ENCODE peak calls at places on chromosomes 12 and 14, in six cellular contexts. One of them, this sample, is unnamed. For H3K9me2, the result is how much of the 10 kb centered on the place peaks cover.

GRCh38 chr12:4031703-4032291 is 158.6 kb upstream of the PARP11 start:
- DNase-seq in SK-N-SH: no peak
- DNase-seq in PC-3: peak
- DNase-seq in HCT116: no peak
- DNase-seq in GM23248: peak
- DNase-seq in GM23338: no peak
- DNase-seq in this sample: no peak

GRCh38 chr12:389138-390096 is at the start of gene KDM5A:
- DNase-seq in SK-N-SH: peak
- DNase-seq in PC-3: peak
- DNase-seq in HCT116: peak
- DNase-seq in GM23248: peak
- DNase-seq in GM23338: peak
- DNase-seq in this sample: peak

GRCh38 chr12:64680235-64680634 is 69.9 kb downstream of the RASSF3 start:
- DNase-seq in SK-N-SH: no peak
- DNase-seq in PC-3: peak
- DNase-seq in HCT116: no peak
- DNase-seq in GM23248: no peak
- DNase-seq in GM23338: no peak
- DNase-seq in this sample: no peak

GRCh38 chr14:96065661-96066459 is 26.7 kb downstream of the C14orf132 start:
- DNase-seq in SK-N-SH: peak
- DNase-seq in PC-3: no peak
- DNase-seq in HCT116: no peak
- DNase-seq in GM23248: no peak
- DNase-seq in GM23338: peak
- DNase-seq in this sample: no peak

GRCh38 chr12:68119724-68120211 is 39.8 kb downstream of the IFNG start:
- DNase-seq in SK-N-SH: no peak
- DNase-seq in PC-3: peak
- DNase-seq in HCT116: no peak
- DNase-seq in GM23248: no peak
- DNase-seq in GM23338: no peak
- DNase-seq in this sample: no peak

GRCh38 chr12:84955298-84955697 is 42.7 kb upstream of the SLC6A15 start:
- DNase-seq in SK-N-SH: no peak
- DNase-seq in PC-3: no peak
- DNase-seq in HCT116: no peak
- DNase-seq in GM23248: peak
- DNase-seq in GM23338: no peak
- DNase-seq in this sample: no peak

GRCh38 chr12:112824701-112825100 is 33.2 kb downstream of the RPH3A start:
- DNase-seq in SK-N-SH: no peak
- DNase-seq in PC-3: no peak
- DNase-seq in HCT116: no peak
- DNase-seq in GM23248: no peak
- DNase-seq in GM23338: no peak
- DNase-seq in this sample: no peak

GRCh38 chr12:123132951-123133619 is 17.8 kb downstream of the PITPNM2 start:
- DNase-seq in SK-N-SH: no peak
- DNase-seq in PC-3: no peak
- DNase-seq in HCT116: no peak
- DNase-seq in GM23248: no peak
- DNase-seq in GM23338: no peak
- DNase-seq in this sample: no peak

GRCh38 chr12:107451246-107451645 is 234.4 kb upstream of the PWP1 start:
- DNase-seq in SK-N-SH: no peak
- DNase-seq in PC-3: no peak
- DNase-seq in HCT116: no peak
- DNase-seq in GM23248: no peak
- DNase-seq in GM23338: no peak
- DNase-seq in this sample: no peak

GRCh38 chr14:55938249-55938791 is 179.9 kb upstream of the PELI2 start:
- DNase-seq in SK-N-SH: no peak
- DNase-seq in PC-3: peak
- DNase-seq in HCT116: no peak
- DNase-seq in GM23248: peak
- DNase-seq in GM23338: no peak
- DNase-seq in this sample: no peak

GRCh38 chr12:132129007-132129406 is 15.1 kb downstream of the DDX51 start:
- DNase-seq in SK-N-SH: no peak
- DNase-seq in PC-3: no peak
- DNase-seq in HCT116: no peak
- DNase-seq in GM23248: no peak
- DNase-seq in GM23338: no peak
- DNase-seq in this sample: no peak

GRCh38 chr12:71694099-71694820 is 8.4 kb downstream of the TMEM19 start:
- DNase-seq in SK-N-SH: no peak
- DNase-seq in PC-3: no peak
- DNase-seq in HCT116: no peak
- DNase-seq in GM23248: peak
- DNase-seq in GM23338: no peak
- DNase-seq in this sample: peak

GRCh38 chr12:129772463-129773169 is 131.2 kb downstream of the TMEM132D start:
- DNase-seq in SK-N-SH: no peak
- DNase-seq in PC-3: no peak
- DNase-seq in HCT116: no peak
- DNase-seq in GM23248: no peak
- DNase-seq in GM23338: peak
- DNase-seq in this sample: no peak

GRCh38 chr12:104201238-104202001 is 14.2 kb upstream of the TXNRD1 start:
- DNase-seq in SK-N-SH: peak
- DNase-seq in PC-3: peak
- DNase-seq in HCT116: peak
- DNase-seq in GM23248: peak
- DNase-seq in GM23338: peak
- DNase-seq in this sample: peak

GRCh38 chr12:51395283-51396230 is 4.4 kb upstream of the GALNT6 start:
- DNase-seq in SK-N-SH: peak
- DNase-seq in PC-3: no peak
- DNase-seq in HCT116: no peak
- DNase-seq in GM23248: no peak
- DNase-seq in GM23338: no peak
- DNase-seq in this sample: no peak

GRCh38 chr12:28415755-28416154 is 225.5 kb downstream of the CCDC91 start:
- DNase-seq in SK-N-SH: no peak
- DNase-seq in PC-3: peak
- DNase-seq in HCT116: no peak
- DNase-seq in GM23248: peak
- DNase-seq in GM23338: peak
- DNase-seq in this sample: no peak

GRCh38 chr12:51421266-51421884 is 3.3 kb upstream of the SLC4A8 start:
- DNase-seq in SK-N-SH: peak
- DNase-seq in PC-3: peak
- DNase-seq in HCT116: peak
- DNase-seq in GM23248: peak
- DNase-seq in GM23338: peak
- DNase-seq in this sample: peak

DNA sequence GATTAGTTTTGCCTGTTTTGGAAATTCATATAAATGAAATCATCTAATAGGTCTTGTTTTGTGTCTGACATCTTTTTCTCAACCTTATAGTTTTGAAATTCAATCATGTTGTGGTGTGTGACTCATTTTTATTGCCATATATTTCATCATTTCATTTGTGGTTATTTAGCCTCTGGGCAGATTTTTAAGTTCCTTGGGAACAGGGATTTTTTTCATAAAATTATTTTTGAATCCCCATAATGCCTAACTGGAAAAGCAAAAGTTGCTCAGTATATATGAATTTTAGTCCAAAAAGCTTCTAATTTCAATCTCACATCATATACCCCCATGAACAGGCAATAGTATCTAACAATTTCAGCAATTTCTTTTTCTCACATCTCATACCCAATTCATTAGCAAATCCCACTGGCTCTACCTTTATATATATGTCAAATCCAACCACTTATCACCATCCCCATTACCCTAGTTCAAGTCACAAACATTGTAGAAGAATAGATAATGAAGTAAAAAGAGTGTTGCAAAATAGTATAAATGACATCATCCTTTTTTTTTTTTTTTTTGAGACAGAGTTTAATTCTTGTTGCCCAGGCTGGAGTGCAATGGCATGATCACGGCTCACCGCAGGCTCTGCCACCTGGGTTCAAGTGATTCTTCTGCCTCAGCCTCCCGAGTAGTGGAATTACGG is 2.6 kb upstream of the OR6J1 start:
- DNase-seq in SK-N-SH: no peak
- DNase-seq in PC-3: peak
- DNase-seq in HCT116: no peak
- DNase-seq in GM23248: peak
- DNase-seq in GM23338: no peak
- DNase-seq in this sample: no peak
- H3K9me2 ChIP-seq in SK-N-SH: under half
- H3K9me2 ChIP-seq in PC-3: under half
- H3K9me2 ChIP-seq in HCT116: under half
- H3K9me2 ChIP-seq in GM23248: under half
- H3K9me2 ChIP-seq in GM23338: under half
- H3K9me2 ChIP-seq in this sample: under half

DNA sequence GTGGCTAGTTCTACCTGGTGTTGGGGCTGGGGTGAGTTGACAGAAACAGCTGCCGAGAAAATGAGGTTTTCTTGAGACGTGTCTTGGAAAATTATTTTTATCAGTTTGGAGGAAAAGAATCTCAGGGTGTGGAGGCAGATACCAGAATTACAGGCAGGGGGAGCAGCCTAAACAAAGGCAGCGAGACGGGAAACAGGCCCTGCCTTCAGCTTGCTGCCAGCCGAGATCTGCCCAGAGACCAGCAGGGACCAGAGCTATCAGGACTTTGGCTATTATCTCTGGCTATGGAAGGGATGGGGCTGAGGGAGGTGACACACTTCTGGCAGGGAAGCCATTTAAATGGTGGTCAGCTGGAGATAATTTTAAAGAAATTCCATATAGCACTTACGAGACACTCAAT is 25.7 kb downstream of the SYNDIG1L start:
- DNase-seq in SK-N-SH: no peak
- DNase-seq in PC-3: no peak
- DNase-seq in HCT116: peak
- DNase-seq in GM23248: peak
- DNase-seq in GM23338: peak
- DNase-seq in this sample: peak
- H3K9me2 ChIP-seq in SK-N-SH: under half
- H3K9me2 ChIP-seq in PC-3: under half
- H3K9me2 ChIP-seq in HCT116: under half
- H3K9me2 ChIP-seq in GM23248: under half
- H3K9me2 ChIP-seq in GM23338: under half
- H3K9me2 ChIP-seq in this sample: under half

DNA sequence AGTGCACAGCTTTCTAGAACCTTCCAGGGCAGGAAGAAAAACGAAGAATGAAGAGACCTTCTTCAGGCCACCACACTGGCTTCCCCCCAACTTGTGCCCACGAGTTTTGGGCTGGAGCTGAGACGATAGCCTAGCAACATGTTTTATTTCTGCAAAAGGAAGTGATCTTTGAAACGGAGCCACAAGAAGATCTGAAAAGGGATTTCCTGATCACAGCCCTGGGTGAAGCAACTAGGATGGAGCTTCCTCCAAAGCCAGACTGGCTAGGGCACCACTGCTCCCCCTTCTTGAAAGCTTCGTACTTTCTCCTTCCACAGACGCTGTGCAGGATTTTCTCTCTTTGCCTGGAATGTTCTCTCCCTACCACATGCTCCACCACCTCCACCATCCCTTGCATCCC is 418.3 kb downstream of the MED13L start:
- DNase-seq in SK-N-SH: no peak
- DNase-seq in PC-3: no peak
- DNase-seq in HCT116: no peak
- DNase-seq in GM23248: no peak
- DNase-seq in GM23338: no peak
- DNase-seq in this sample: no peak
- H3K9me2 ChIP-seq in SK-N-SH: under half
- H3K9me2 ChIP-seq in PC-3: under half
- H3K9me2 ChIP-seq in HCT116: under half
- H3K9me2 ChIP-seq in GM23248: under half
- H3K9me2 ChIP-seq in GM23338: under half
- H3K9me2 ChIP-seq in this sample: under half

DNA sequence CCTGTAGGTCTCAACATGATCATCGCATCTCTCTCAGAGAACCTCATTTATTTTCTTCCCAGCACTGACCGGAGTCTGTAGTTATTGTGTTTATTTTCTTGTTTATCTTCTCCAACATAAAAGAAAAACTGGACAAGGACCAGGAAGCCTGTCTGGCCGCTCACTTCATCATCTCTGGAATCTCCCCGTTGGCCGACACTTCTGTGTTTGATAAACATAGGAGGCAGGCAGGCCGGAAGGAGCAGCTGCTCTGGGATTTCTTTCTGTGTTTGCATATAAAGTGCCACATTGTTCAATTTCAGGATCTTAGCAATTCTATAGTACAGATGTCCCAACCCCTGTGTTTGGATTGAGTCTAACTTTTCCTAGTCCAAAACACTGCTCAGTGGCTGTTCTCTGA is 53.3 kb downstream of the ACACB start:
- DNase-seq in SK-N-SH: no peak
- DNase-seq in PC-3: no peak
- DNase-seq in HCT116: no peak
- DNase-seq in GM23248: no peak
- DNase-seq in GM23338: no peak
- DNase-seq in this sample: no peak
- H3K9me2 ChIP-seq in SK-N-SH: under half
- H3K9me2 ChIP-seq in PC-3: under half
- H3K9me2 ChIP-seq in HCT116: under half
- H3K9me2 ChIP-seq in GM23248: under half
- H3K9me2 ChIP-seq in GM23338: under half
- H3K9me2 ChIP-seq in this sample: under half

GRCh38 chr12:103016381-103016780 is 58.9 kb downstream of the ASCL1 start:
- DNase-seq in SK-N-SH: no peak
- DNase-seq in PC-3: no peak
- DNase-seq in HCT116: no peak
- DNase-seq in GM23248: no peak
- DNase-seq in GM23338: no peak
- DNase-seq in this sample: no peak

GRCh38 chr12:103011974-103012763 is 54.7 kb downstream of the ASCL1 start:
- DNase-seq in SK-N-SH: peak
- DNase-seq in PC-3: no peak
- DNase-seq in HCT116: no peak
- DNase-seq in GM23248: no peak
- DNase-seq in GM23338: peak
- DNase-seq in this sample: no peak

GRCh38 chr12:103012884-103013283 is 55.4 kb downstream of the ASCL1 start:
- DNase-seq in SK-N-SH: peak
- DNase-seq in PC-3: no peak
- DNase-seq in HCT116: no peak
- DNase-seq in GM23248: no peak
- DNase-seq in GM23338: peak
- DNase-seq in this sample: no peak

DNA sequence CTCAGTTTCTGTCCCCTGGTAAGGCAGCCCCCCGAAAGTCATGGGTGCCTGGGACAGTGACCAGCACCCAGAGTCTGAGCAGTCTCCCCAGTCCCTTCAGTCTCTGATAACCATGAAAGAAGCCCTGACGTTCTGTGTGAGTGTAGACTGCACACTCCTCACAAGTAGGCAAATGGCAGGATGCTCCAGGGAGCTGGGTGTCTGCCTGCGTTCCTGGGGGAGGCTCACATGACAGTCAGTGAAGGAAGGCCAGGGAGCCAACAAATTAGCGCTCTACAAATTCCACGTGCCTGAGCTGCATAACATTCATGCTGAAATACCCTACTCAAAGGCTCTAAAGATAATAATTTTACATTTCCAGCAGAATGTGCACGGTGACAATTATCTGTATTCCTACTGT is 56.3 kb downstream of the ASCL1 start:
- DNase-seq in SK-N-SH: no peak
- DNase-seq in PC-3: no peak
- DNase-seq in HCT116: no peak
- DNase-seq in GM23248: no peak
- DNase-seq in GM23338: no peak
- DNase-seq in this sample: no peak
- H3K9me2 ChIP-seq in SK-N-SH: under half
- H3K9me2 ChIP-seq in PC-3: under half
- H3K9me2 ChIP-seq in HCT116: under half
- H3K9me2 ChIP-seq in GM23248: under half
- H3K9me2 ChIP-seq in GM23338: under half
- H3K9me2 ChIP-seq in this sample: under half